ENCODE peak calls at places on chromosomes 16 and 17, in four cellular contexts. W is HCT116, T is heart left ventricle, Q is neural crest cell. X is an unnamed sample.

GRCh38 chr16:4640572-4641305 is 16.1 kb downstream of the MGRN1 start:
- DNase-seq in W (no peak), T (no peak), Q (no peak), X (no peak)

GRCh38 chr16:15986261-15986660 is 36.8 kb downstream of the ABCC1 start:
- DNase-seq in W (no peak), T (no peak), Q (no peak), X (no peak)

GRCh38 chr17:55301521-55302406 is 37.0 kb downstream of the HLF start:
- DNase-seq in W (no peak), T (no peak), Q (no peak), X (peak)

GRCh38 chr16:30121741-30122620 is 1.0 kb downstream of the MAPK3 start:
- DNase-seq in W (no peak), T (peak), Q (no peak), X (peak)

GRCh38 chr16:84774810-84775209 is 45.0 kb upstream of the CRISPLD2 start:
- DNase-seq in W (no peak), T (no peak), Q (no peak), X (no peak)

GRCh38 chr17:79915850-79916430 is 76.7 kb upstream of the CBX4 start:
- DNase-seq in W (peak), T (peak), Q (no peak), X (peak)

GRCh38 chr17:27086526-27086925 is 207.4 kb upstream of the WSB1 start:
- DNase-seq in W (no peak), T (no peak), Q (no peak), X (no peak)

GRCh38 chr16:84735846-84736586 is 36.2 kb downstream of the USP10 start:
- DNase-seq in W (no peak), T (peak), Q (no peak), X (no peak)

GRCh38 chr16:53944026-53944425 is 240.1 kb downstream of the FTO start:
- DNase-seq in W (no peak), T (no peak), Q (no peak), X (no peak)

GRCh38 chr17:15918661-15919259 is 26.2 kb upstream of the ADORA2B start:
- DNase-seq in W (no peak), T (peak), Q (no peak), X (peak)

GRCh38 chr17:60165976-60166375 is 16.2 kb downstream of the CA4 start:
- DNase-seq in W (no peak), T (no peak), Q (no peak), X (no peak)

GRCh38 chr16:56399492-56399891 is 25.9 kb downstream of the AMFR start:
- DNase-seq in W (no peak), T (no peak), Q (no peak), X (no peak)

GRCh38 chr16:88988980-88989791 is 12.2 kb upstream of the CBFA2T3 start:
- DNase-seq in W (no peak), T (no peak), Q (no peak), X (no peak)

GRCh38 chr17:1644493-1645206 is 882 bp downstream of the SCARF1 start:
- DNase-seq in W (no peak), T (peak), Q (no peak), X (peak)

GRCh38 chr16:3965781-3966582 is 85.5 kb upstream of the CREBBP start:
- DNase-seq in W (no peak), T (no peak), Q (no peak), X (no peak)

GRCh38 chr17:78890111-78890897 is 12.7 kb downstream of the CEP295NL start:
- DNase-seq in W (no peak), T (peak), Q (no peak), X (peak)

GRCh38 chr17:56737741-56738161 is 96.0 kb downstream of the C17orf67 start:
- DNase-seq in W (no peak), T (no peak), Q (no peak), X (no peak)

GRCh38 chr17:6523330-6523729 is 33.0 kb downstream of the PITPNM3 start:
- DNase-seq in W (peak), T (no peak), Q (no peak), X (no peak)

GRCh38 chr17:73932216-73932749 is 271.2 kb upstream of the RPL38 start:
- DNase-seq in W (no peak), T (no peak), Q (no peak), X (no peak)

GRCh38 chr17:79834575-79835469 is 4.4 kb downstream of the CBX4 start:
- DNase-seq in W (no peak), T (no peak), Q (peak), X (peak)

GRCh38 chr17:42548070-42548837 is 4.5 kb upstream of the HSD17B1 start:
- DNase-seq in W (no peak), T (no peak), Q (peak), X (no peak)

GRCh38 chr17:40545660-40546059 is 19.6 kb downstream of the CCR7 start:
- DNase-seq in W (no peak), T (peak), Q (no peak), X (no peak)

GRCh38 chr17:33039874-33040273 is 48.2 kb downstream of the SPACA3 start:
- DNase-seq in W (no peak), T (no peak), Q (no peak), X (no peak)

GRCh38 chr17:76251478-76252039 is 11.3 kb upstream of the RNF157 start:
- DNase-seq in W (no peak), T (no peak), Q (no peak), X (no peak)

GRCh38 chr17:42879596-42879985 is 21.0 kb upstream of the G6PC1 start:
- DNase-seq in W (no peak), T (no peak), Q (no peak), X (no peak)

GRCh38 chr17:42895185-42895555 is 5.4 kb upstream of the G6PC1 start:
- DNase-seq in W (peak), T (peak), Q (no peak), X (no peak)

GRCh38 chr17:9522074-9522473 is 53.5 kb downstream of the STX8 start:
- DNase-seq in W (no peak), T (no peak), Q (peak), X (peak)

GRCh38 chr16:85365120-85365519 is 248.0 kb upstream of the GSE1 start:
- DNase-seq in W (no peak), T (no peak), Q (no peak), X (no peak)

GRCh38 chr16:19680972-19681371 is 37.1 kb downstream of the KNOP1 start:
- DNase-seq in W (no peak), T (no peak), Q (no peak), X (no peak)

X was measured in heart right ventricle.